ENCODE peak calls at places on chromosome 21, in ten cellular contexts. E, N, V, R, X, D, P, H, O and T are unnamed samples.

GRCh38 chr21:24045775-24046215 is 1561.5 kb downstream of the MRPL39 start:
- DNase-seq in E (peak; percentile 100), P (peak; percentile 98), H (peak; percentile 66), X (no peak), V (no peak), D (no peak), R (no peak), N (peak; percentile 55), O (peak; percentile 99), T (no peak)

GRCh38 chr21:32046191-32046590 is 173.4 kb downstream of the HUNK start:
- DNase-seq in X (no peak), P (no peak), D (no peak), R (no peak), V (no peak), H (no peak), E (no peak), O (no peak), N (no peak), T (no peak)

GRCh38 chr21:37670883-37671282 is 245.4 kb downstream of the KCNJ6 start:
- DNase-seq in X (peak; percentile 32), P (peak; percentile 43), R (peak; percentile 63), V (no peak), O (peak; percentile 86), E (no peak), N (no peak), D (no peak), H (no peak), T (no peak)

GRCh38 chr21:29647353-29647781 is 292.4 kb downstream of the GRIK1 start:
- DNase-seq in H (no peak), N (no peak), P (peak; percentile 40), V (no peak), X (no peak), O (peak; percentile 91), E (no peak), R (no peak), D (no peak), T (no peak)

GRCh38 chr21:46212721-46213484 is 15.7 kb downstream of the LSS start:
- DNase-seq in D (no peak), H (no peak), R (no peak), N (no peak), P (no peak), E (no peak), V (peak; percentile 70), X (no peak), O (no peak), T (no peak)

GRCh38 chr21:32508558-32508957 is 76.8 kb downstream of the TCP10L start:
- DNase-seq in P (no peak), R (no peak), O (no peak), H (no peak), D (no peak), N (no peak), V (no peak), E (peak; percentile 29), X (no peak), T (no peak)

GRCh38 chr21:41375875-41376274 is 14.0 kb downstream of the MX2 start:
- DNase-seq in N (no peak), E (no peak), H (no peak), P (no peak), O (no peak), D (no peak), V (no peak), R (no peak), X (no peak), T (no peak)

GRCh38 chr21:45175326-45176085 is 101.1 kb downstream of the ADARB1 start:
- DNase-seq in E (no peak), X (no peak), R (no peak), O (no peak), N (no peak), D (no peak), V (no peak), P (no peak), H (no peak), T (no peak)

GRCh38 chr21:38249256-38249655 is 7.5 kb upstream of the KCNJ15 start:
- DNase-seq in E (no peak), X (no peak), O (no peak), H (no peak), R (no peak), P (no peak), D (no peak), V (no peak), N (no peak), T (no peak)

GRCh38 chr21:41438425-41439113 is 12.5 kb downstream of the MX1 start:
- DNase-seq in E (no peak), X (no peak), D (no peak), V (no peak), R (no peak), P (no peak), O (no peak), H (no peak), N (no peak), T (no peak)

GRCh38 chr21:27035791-27036190 is 68.9 kb upstream of the ADAMTS5 start:
- DNase-seq in V (no peak), D (no peak), R (no peak), N (no peak), P (no peak), O (no peak), E (peak; percentile 20), X (no peak), H (no peak), T (no peak)

GRCh38 chr21:45450741-45451740 is 46.1 kb downstream of the COL18A1 start:
- DNase-seq in N (no peak), H (peak; percentile 9), X (no peak), D (no peak), E (no peak), R (no peak), V (no peak), P (no peak), O (no peak), T (no peak)